ENCODE peak calls at places on chromosomes 1 and 21, in four cellular contexts. Y is pancreas, L is heart right ventricle, U is tibial nerve. A is an unnamed sample.
A peak's percentile ranks its signal among the peaks of the same experiment; 100 is the strongest.

GRCh38 chr1:174359454-174359805 is 88.3 kb upstream of the GPR52 start:
- DNase-seq in Y (no peak), L (no peak), U (no peak), A (no peak)

GRCh38 chr1:11882814-11883538 is 24.2 kb upstream of the NPPB start:
- DNase-seq in Y (peak; percentile 76), L (peak; percentile 87), U (no peak), A (peak; percentile 85)

GRCh38 chr21:34890724-34891609 is 158.1 kb downstream of the RUNX1 start:
- DNase-seq in Y (peak; percentile 63), L (peak; percentile 25), U (no peak), A (no peak)

GRCh38 chr21:32482565-32483292 is 70.2 kb downstream of the EVA1C start:
- DNase-seq in Y (no peak), L (no peak), U (no peak), A (no peak)

GRCh38 chr21:32916522-32917099 is 109.1 kb upstream of the OLIG2 start:
- DNase-seq in Y (no peak), L (no peak), U (no peak), A (no peak)

GRCh38 chr21:33894736-33895288 is 20.8 kb downstream of the ATP5PO start:
- DNase-seq in Y (peak; percentile 71), L (peak; percentile 81), U (peak; percentile 59), A (peak; percentile 84)

GRCh38 chr1:230594374-230594773 is 47.9 kb upstream of the COG2 start:
- DNase-seq in Y (no peak), L (no peak), U (no peak), A (no peak)

GRCh38 chr1:33050221-33051076 is 13.8 kb upstream of the AK2 start:
- DNase-seq in Y (no peak), L (no peak), U (no peak), A (no peak)

GRCh38 chr1:16267690-16268180 is 30.8 kb upstream of the CPLANE2 start:
- DNase-seq in Y (no peak), L (no peak), U (no peak), A (no peak)

GRCh38 chr1:16984717-16985116 is 4.3 kb upstream of the MFAP2 start:
- DNase-seq in Y (peak; percentile 45), L (peak; percentile 48), U (peak; percentile 30), A (peak; percentile 83)

GRCh38 chr1:17877316-17877715 is 122.2 kb downstream of the ACTL8 start:
- DNase-seq in Y (peak; percentile 15), L (no peak), U (no peak), A (no peak)

GRCh38 chr1:154454391-154455120 is 47.5 kb upstream of the TDRD10 start:
- DNase-seq in Y (no peak), L (no peak), U (no peak), A (no peak)

GRCh38 chr21:44965251-44966022 is 25.6 kb downstream of the SLX9 start:
- DNase-seq in Y (no peak), L (no peak), U (no peak), A (no peak)

GRCh38 chr1:153390938-153391710 is at the start of gene S100A8:
- DNase-seq in Y (no peak), L (peak; percentile 59), U (peak; percentile 27), A (peak; percentile 72)

GRCh38 chr1:241660424-241660972 is 8.4 kb downstream of the WDR64 start:
- DNase-seq in Y (no peak), L (no peak), U (no peak), A (no peak)

GRCh38 chr21:45055861-45056260 is 18.5 kb upstream of the ADARB1 start:
- DNase-seq in Y (no peak), L (no peak), U (no peak), A (no peak)

GRCh38 chr1:223312705-223313414 is 51.1 kb downstream of the SUSD4 start:
- DNase-seq in Y (no peak), L (no peak), U (no peak), A (no peak)

GRCh38 chr1:16630661-16631247 is 17.4 kb upstream of the NBPF1 start:
- DNase-seq in Y (peak; percentile 72), L (no peak), U (no peak), A (peak; percentile 59)

GRCh38 chr1:54953846-54954245 is 26.6 kb upstream of the TMEM61 start:
- DNase-seq in Y (no peak), L (no peak), U (no peak), A (no peak)

GRCh38 chr1:78408830-78409229 is 81.9 kb upstream of the PTGFR start:
- DNase-seq in Y (no peak), L (no peak), U (peak; percentile 19), A (no peak)

GRCh38 chr1:16141573-16142336 is 14.1 kb downstream of the EPHA2 start:
- DNase-seq in Y (no peak), L (peak; percentile 38), U (no peak), A (no peak)

GRCh38 chr1:12501661-12502060 is 116.3 kb downstream of the DHRS3 start:
- DNase-seq in Y (no peak), L (no peak), U (no peak), A (no peak)

GRCh38 chr1:201214886-201215285 is 24.3 kb downstream of the IGFN1 start:
- DNase-seq in Y (peak; percentile 35), L (no peak), U (no peak), A (no peak)

GRCh38 chr21:22120616-22121266 is 1122.5 kb downstream of the NCAM2 start:
- DNase-seq in Y (no peak), L (no peak), U (no peak), A (no peak)

GRCh38 chr1:157771666-157772425 is 5.1 kb downstream of the FCRL2 start:
- DNase-seq in Y (no peak), L (no peak), U (no peak), A (no peak)

GRCh38 chr1:8011923-8012858 is 13.9 kb downstream of the ERRFI1 start:
- DNase-seq in Y (no peak), L (no peak), U (no peak), A (no peak)
- H3K4me1 ChIP-seq in Y (peaks cover 29% of the 10 kb centered on the region), L (peaks cover 28% of the 10 kb centered on the region), U (peaks cover 4% of the 10 kb centered on the region), A (no peaks in the 10 kb centered on the region)

GRCh38 chr1:209249785-209250441 is 333.6 kb upstream of the CAMK1G start:
- DNase-seq in Y (no peak), L (no peak), U (no peak), A (no peak)
- TF ChIP-seq CTCF in Y (no peak), L (no peak), U (no peak), A (no peak)

DNA sequence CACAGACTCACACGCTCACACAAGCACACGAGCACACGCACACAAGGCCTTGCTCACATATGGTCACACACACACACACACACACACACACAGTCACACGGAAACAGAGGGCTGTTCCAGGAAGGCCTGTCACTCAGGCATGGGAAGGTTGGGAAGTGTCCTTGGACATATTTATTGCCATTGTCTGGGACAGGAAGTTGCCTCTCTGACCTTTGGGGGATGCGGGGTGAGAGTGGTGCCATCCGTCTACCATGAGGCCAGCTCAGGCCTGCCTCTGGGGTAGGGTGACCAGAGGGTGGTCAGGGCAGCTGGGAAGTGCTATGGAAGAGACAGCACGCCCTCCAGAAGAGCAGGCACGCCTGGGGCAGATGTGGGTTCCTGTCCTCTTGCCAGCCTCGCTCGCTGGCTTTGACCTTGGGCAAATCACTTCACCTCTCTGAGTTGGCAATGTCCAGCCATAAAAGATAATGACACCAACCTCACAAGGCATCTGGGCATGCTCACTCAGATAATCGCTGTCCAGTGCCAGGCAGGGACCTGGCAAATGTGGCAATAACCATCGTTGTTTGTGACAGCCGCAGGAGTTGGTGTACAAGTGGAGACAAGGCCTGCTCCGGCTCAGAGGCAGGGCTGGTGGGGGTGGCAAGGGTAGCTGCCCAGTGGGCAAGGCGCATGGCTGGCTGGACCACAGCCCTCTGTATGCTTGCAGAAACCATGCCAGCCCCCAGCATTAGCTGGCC is 8.0 kb upstream of the GUCA2A start:
- DNase-seq in Y (no peak), L (peak; percentile 74), U (no peak), A (no peak)
- H3K4me1 ChIP-seq in Y (peaks cover 21% of the 10 kb centered on the region), L (peaks cover 45% of the 10 kb centered on the region), U (no peaks in the 10 kb centered on the region), A (peaks cover 31% of the 10 kb centered on the region)

GRCh38 chr1:64396817-64397216 is 73.1 kb upstream of the CACHD1 start:
- DNase-seq in Y (no peak), L (no peak), U (no peak), A (no peak)
- TF ChIP-seq CTCF in Y (no peak), L (no peak), U (no peak), A (no peak)

GRCh38 chr1:198156745-198157240 is at the start of gene NEK7:
- DNase-seq in Y (peak; percentile 92), L (peak; percentile 87), U (peak; percentile 76), A (peak; percentile 83)
- H3K4me1 ChIP-seq in Y (peaks cover 3% of the 10 kb centered on the region), L (peaks cover 64% of the 10 kb centered on the region), U (no peaks in the 10 kb centered on the region), A (peaks cover 75% of the 10 kb centered on the region)

DNA sequence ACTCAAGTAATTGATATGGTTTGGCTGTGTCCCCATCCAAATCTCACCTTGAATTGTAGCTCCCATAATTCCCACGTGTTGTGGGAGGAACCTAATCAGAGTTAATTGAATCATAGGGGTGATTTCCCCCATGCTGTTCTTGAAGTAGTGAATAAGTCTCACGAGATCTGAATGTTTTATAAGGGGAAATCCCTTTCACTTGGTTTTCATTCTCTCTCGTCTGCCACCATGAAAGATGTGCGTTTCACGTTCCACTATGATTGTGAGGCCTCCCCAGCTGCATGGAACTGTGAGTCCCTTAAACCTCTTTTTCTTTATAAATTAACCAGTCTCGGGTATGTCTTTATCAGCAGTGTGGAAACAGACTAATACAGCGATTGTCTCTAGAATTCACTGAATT is 135.4 kb downstream of the BACH1 start:
- DNase-seq in Y (no peak), L (no peak), U (no peak), A (no peak)
- TF ChIP-seq CTCF in Y (no peak), L (no peak), U (no peak), A (no peak)

DNA sequence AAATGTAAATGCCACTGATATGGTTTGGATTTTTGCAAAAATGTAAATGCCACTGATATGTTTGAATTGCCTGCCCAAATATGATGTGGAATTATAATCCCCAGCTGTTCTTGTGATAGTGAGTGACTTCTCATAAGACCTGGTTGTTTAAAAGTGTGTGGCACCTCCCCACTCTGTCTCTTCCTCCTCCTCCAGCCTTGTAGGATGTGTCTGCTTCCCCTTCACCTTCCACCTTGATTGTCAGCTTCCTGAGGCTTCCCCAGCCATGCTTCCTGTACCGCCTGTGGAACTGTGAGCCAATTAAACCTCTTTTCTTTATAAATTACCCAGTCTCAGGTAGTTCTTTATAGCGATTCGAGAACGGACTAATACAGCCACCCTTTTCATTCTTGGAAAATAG is 1.3 kb upstream of the CCT8 start:
- DNase-seq in Y (no peak), L (no peak), U (no peak), A (no peak)
- H3K4me1 ChIP-seq in Y (peaks cover 9% of the 10 kb centered on the region), L (peaks cover 40% of the 10 kb centered on the region), U (no peaks in the 10 kb centered on the region), A (peaks cover 31% of the 10 kb centered on the region)

GRCh38 chr1:164092603-164093353 is 466.2 kb upstream of the PBX1 start:
- DNase-seq in Y (no peak), L (no peak), U (no peak), A (no peak)
- TF ChIP-seq CTCF in Y (no peak), L (peak; percentile 22), U (no peak), A (peak; percentile 36)

GRCh38 chr1:145959957-145960467 is 2.2 kb upstream of the LIX1L start:
- DNase-seq in Y (no peak), L (no peak), U (no peak), A (no peak)

GRCh38 chr1:145961425-145962156 is 2.8 kb downstream of the ANKRD34A start:
- DNase-seq in Y (peak; percentile 64), L (peak; percentile 11), U (no peak), A (peak; percentile 62)

GRCh38 chr1:145961109-145961424 is 3.2 kb upstream of the LIX1L start:
- DNase-seq in Y (no peak), L (peak; percentile 17), U (no peak), A (no peak)

GRCh38 chr1:145959333-145959732 is 1.5 kb upstream of the LIX1L start:
- DNase-seq in Y (no peak), L (no peak), U (no peak), A (no peak)

GRCh38 chr1:145960468-145961108 is 2.8 kb upstream of the LIX1L start:
- DNase-seq in Y (peak; percentile 86), L (peak; percentile 88), U (no peak), A (peak; percentile 85)
- H3K4me1 ChIP-seq in Y (peaks cover 7% of the 10 kb centered on the region), L (peaks cover 78% of the 10 kb centered on the region), U (no peaks in the 10 kb centered on the region), A (peaks cover 60% of the 10 kb centered on the region)